ENCODE peak calls at places on chromosomes 7 and 10, in ten cellular contexts. X is HCT116, K is psoas muscle, A is A549, H is right lobe of liver, E is ascending aorta, M is GM23248, Z is testis, R is SJSA1, U is mesendoderm. S is an unnamed sample.

GRCh38 chr10:109205929-109206585 is 717.3 kb downstream of the XPNPEP1 start:
- DNase-seq in Z (no peak), R (peak; percentile 76), E (no peak), M (peak; percentile 93), X (no peak), A (no peak), K (no peak), H (no peak), U (peak; percentile 77), S (no peak)

GRCh38 chr10:110802551-110803238 is 69.0 kb upstream of the PDCD4 start:
- DNase-seq in X (no peak), Z (peak; percentile 70), A (no peak), E (peak; percentile 85), M (peak; percentile 93), U (peak; percentile 35), K (peak; percentile 66), R (peak; percentile 81), H (peak; percentile 69), S (no peak)

GRCh38 chr7:36188266-36188665 is 35.2 kb downstream of the EEPD1 start:
- DNase-seq in R (no peak), K (no peak), E (no peak), M (no peak), X (no peak), A (no peak), H (peak; percentile 73), Z (no peak), U (peak; percentile 87), S (no peak)

GRCh38 chr7:5831196-5831595 is 49.4 kb upstream of the OCM start:
- DNase-seq in E (no peak), R (no peak), H (no peak), K (no peak), M (no peak), X (no peak), A (no peak), Z (peak; percentile 32), U (peak; percentile 64), S (no peak)

GRCh38 chr10:128073880-128074279 is 52.3 kb downstream of the MKI67 start:
- DNase-seq in K (no peak), M (no peak), H (no peak), A (no peak), X (no peak), Z (no peak), E (no peak), U (no peak), R (no peak), S (no peak)

GRCh38 chr7:55365680-55366460 is 733 bp downstream of the LANCL2 start:
- DNase-seq in H (peak; percentile 97), K (peak; percentile 98), A (peak; percentile 98), X (peak; percentile 93), U (peak; percentile 98), Z (peak; percentile 95), M (peak; percentile 97), R (peak; percentile 99), E (peak; percentile 97), S (peak; percentile 79)

GRCh38 chr10:90920986-90921643 is at the start of gene ANKRD1:
- DNase-seq in X (peak; percentile 60), K (no peak), M (peak; percentile 74), E (peak; percentile 66), A (peak; percentile 95), H (no peak), U (peak; percentile 100), Z (no peak), R (peak; percentile 95), S (no peak)

GRCh38 chr10:86773486-86773885 is 17.1 kb downstream of the BMPR1A start:
- DNase-seq in A (no peak), H (no peak), U (no peak), K (no peak), E (no peak), R (no peak), Z (no peak), M (no peak), X (no peak), S (no peak)

DNA sequence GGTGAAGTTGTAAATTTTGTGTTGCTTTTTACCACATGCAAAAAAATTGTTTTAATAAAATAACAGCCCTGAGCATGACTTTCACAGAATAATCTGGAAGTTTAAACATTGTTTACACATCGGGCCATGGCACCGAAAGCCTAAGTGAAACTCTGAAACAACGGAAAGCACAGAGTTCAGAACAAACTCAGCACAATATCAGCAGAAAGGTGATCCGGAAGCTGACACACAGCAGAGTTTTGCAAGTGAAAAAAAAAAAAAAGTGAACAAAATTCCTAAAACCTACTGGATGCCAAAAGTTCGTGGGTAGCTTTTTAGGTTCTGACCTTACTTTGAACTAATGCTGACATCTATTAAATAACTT is 39.8 kb downstream of the ELMO1 start:
- DNase-seq in E (no peak), A (no peak), U (no peak), R (no peak), X (no peak), H (no peak), K (no peak), M (no peak), Z (no peak), S (no peak)
- H3K4me3 ChIP-seq in E (no peak overlapping the region), A (no peak overlapping the region), U (no peak overlapping the region), R (no peak overlapping the region), X (no peak overlapping the region), H (peak overlapping the region; percentile 14), K (no peak overlapping the region), M (no peak overlapping the region), Z (no peak overlapping the region), S (no peak overlapping the region)

GRCh38 chr7:74288034-74288881 is 949 bp upstream of the CLIP2 start:
- DNase-seq in Z (no peak), M (peak; percentile 36), U (no peak), E (no peak), H (no peak), X (no peak), K (no peak), R (no peak), A (no peak), S (no peak)

GRCh38 chr7:74289660-74290589 is 718 bp downstream of the CLIP2 start:
- DNase-seq in E (peak; percentile 83), A (peak; percentile 42), M (peak; percentile 84), Z (no peak), K (peak; percentile 61), H (no peak), U (no peak), X (no peak), R (peak; percentile 48), S (no peak)

GRCh38 chr7:74286131-74286530 is 3.1 kb upstream of the CLIP2 start:
- DNase-seq in R (no peak), X (no peak), U (no peak), Z (no peak), K (no peak), M (no peak), A (no peak), H (no peak), E (no peak), S (no peak)

GRCh38 chr7:74289018-74289659 is at the start of gene CLIP2:
- DNase-seq in E (peak; percentile 87), R (peak; percentile 75), M (peak; percentile 95), A (peak; percentile 83), Z (peak; percentile 84), X (peak; percentile 54), K (peak; percentile 87), U (peak; percentile 88), H (peak; percentile 84), S (peak; percentile 85)

DNA sequence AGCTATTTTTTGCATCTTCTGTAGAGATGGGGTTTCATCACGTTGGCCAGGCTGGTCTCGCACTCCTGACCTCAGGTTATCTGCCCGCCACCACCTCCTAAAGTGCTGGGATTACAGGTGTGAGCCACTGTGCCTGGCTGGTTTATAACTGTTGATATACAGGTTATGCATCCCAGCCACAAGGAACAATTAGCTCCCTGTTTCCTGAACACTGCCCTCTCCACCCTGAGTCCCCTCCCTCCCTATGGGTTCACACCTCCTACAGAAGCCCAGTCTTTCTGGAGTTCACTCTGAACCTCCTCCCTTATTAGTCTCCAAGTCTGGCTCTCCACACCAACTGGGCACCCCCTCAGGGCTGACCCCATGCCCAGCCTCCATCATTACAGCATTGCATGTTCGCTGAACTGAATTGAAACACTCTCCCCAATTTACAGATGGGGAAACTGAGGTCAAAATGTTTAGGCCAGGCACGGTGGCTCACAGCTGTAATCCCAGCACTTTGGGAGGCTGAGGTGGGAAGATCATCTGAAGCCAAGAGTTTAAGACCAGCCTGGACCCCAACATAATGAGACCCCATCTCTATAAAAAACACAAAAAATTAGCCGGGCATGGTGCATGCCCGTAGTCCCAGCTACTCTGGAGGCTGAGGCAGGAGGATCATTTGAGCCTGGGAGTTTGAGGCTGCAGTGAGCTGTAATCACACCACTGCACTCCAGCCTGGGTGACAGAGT is 1.7 kb upstream of the CLIP2 start:
- DNase-seq in M (no peak), Z (no peak), X (no peak), H (no peak), K (no peak), A (no peak), R (no peak), U (no peak), E (no peak), S (no peak)
- H3K4me1 ChIP-seq in M (peaks cover 10% of the 10 kb centered on the region), Z (peaks cover 21% of the 10 kb centered on the region), X (peaks cover 36% of the 10 kb centered on the region), H (peaks cover under 1% of the 10 kb centered on the region), K (peaks cover 4% of the 10 kb centered on the region), A (peaks cover 50% of the 10 kb centered on the region), R (peaks cover 22% of the 10 kb centered on the region), U (peaks cover 6% of the 10 kb centered on the region), E (peaks cover 9% of the 10 kb centered on the region), S (peaks cover 16% of the 10 kb centered on the region)

GRCh38 chr7:92830047-92830446 is 6.3 kb downstream of the CDK6 start:
- DNase-seq in H (no peak), X (no peak), M (no peak), K (no peak), E (no peak), A (no peak), R (no peak), Z (no peak), U (no peak), S (no peak)

GRCh38 chr7:92830532-92831110 is 5.8 kb downstream of the CDK6 start:
- DNase-seq in H (no peak), K (no peak), M (peak; percentile 16), Z (no peak), R (peak; percentile 37), U (no peak), E (no peak), X (no peak), A (no peak), S (no peak)

GRCh38 chr7:92832623-92833023 is 3.8 kb downstream of the CDK6 start:
- DNase-seq in E (no peak), U (no peak), M (no peak), H (no peak), X (no peak), R (no peak), K (no peak), A (no peak), Z (no peak), S (no peak)

GRCh38 chr7:92833024-92833765 is 3.2 kb downstream of the CDK6 start:
- DNase-seq in M (peak; percentile 88), R (peak; percentile 84), X (peak; percentile 70), A (peak; percentile 90), K (peak; percentile 86), Z (peak; percentile 90), E (peak; percentile 90), H (peak; percentile 94), U (peak; percentile 92), S (peak; percentile 89)

DNA sequence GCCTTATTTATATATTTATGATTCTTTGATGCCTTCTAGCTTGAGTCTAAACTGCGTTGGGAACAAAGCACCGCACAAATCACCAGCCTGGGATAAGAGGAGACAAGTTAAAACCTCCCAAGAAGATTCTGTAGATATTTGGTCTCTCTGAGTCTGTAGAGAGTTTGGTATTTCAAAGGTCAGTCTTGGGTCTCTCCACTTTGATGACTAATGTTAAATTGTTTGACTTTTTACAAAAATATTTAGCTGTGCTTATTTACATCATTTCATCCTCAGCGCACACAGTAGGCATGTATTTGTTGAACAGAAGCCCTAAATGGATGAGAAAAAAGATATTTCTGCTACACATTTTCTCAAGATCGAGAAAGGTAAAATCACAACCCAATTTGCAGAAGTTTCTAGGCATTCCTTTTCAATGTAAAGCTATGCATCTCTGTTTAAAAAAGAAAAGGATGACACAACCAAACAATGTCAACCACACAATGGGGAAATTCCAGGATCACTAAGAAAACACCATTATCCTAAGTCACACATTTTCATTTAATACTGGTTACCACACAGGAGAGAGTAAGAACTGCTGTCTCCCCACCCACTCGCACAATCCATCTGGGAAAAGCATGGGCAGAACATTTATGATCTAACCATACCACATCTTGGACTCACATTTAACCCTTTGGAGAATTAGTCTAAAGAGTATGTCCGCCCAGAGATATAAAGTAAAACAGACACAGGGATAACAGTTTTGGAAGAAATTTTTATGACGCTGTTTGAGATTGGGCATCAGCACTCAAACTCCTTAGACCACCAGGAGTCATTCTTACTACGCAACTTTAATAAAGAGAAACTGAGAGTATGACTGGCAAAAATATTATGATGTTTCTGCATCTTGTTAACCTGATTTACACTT is 4.4 kb downstream of the CDK6 start:
- DNase-seq in A (peak; percentile 69), H (no peak), X (no peak), R (peak; percentile 99), E (no peak), M (peak; percentile 94), K (no peak), U (peak; percentile 49), Z (no peak), S (peak; percentile 25)
- H3K4me3 ChIP-seq in A (peak overlapping the region; percentile 80), H (peak overlapping the region; percentile 86), X (peak overlapping the region; percentile 65), R (peak overlapping the region; percentile 69), E (peak overlapping the region; percentile 97), M (peak overlapping the region; percentile 88), K (peak overlapping the region; percentile 81), U (peak overlapping the region; percentile 57), Z (peak overlapping the region; percentile 70), S (peak overlapping the region; percentile 61)

DNA sequence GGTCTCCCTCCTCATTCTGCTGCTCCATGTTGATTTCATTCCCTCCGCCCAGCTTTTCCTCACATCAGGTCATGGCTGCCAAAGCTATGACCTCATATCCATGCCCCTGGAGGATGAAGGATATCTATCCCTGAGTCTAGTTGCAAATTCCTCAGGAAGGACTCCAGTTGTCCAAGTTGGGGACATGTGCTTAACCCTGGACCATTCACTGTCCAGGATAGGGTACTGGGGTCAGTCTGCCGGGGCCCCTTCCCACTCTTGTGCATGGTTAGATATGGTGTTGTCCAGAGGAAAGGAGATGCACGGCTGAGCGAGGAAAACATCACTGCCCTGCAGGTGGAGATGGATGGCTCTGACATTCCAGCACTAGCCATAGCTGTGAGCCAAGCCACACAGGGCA is 51.9 kb upstream of the COMTD1 start:
- DNase-seq in E (no peak), Z (no peak), M (peak; percentile 14), X (no peak), U (peak; percentile 30), K (no peak), H (no peak), A (no peak), R (no peak), S (no peak)
- H3K4me1 ChIP-seq in E (peaks cover 2% of the 10 kb centered on the region), Z (peaks cover 5% of the 10 kb centered on the region), M (peaks cover 9% of the 10 kb centered on the region), X (no peaks in the 10 kb centered on the region), U (no peaks in the 10 kb centered on the region), K (peaks cover 10% of the 10 kb centered on the region), H (no peaks in the 10 kb centered on the region), A (no peaks in the 10 kb centered on the region), R (no peaks in the 10 kb centered on the region), S (no peaks in the 10 kb centered on the region)

S was measured in HAP-1.